ENCODE peak calls at places on chromosomes 11 and 22, in eight cellular contexts. W is activated T-cell treated with anti-CD3 and anti-CD28 coated beads, Interleukin-2, amount 50 U/mL, for 72 hours; O is activated T-helper 1 cell treated with anti-CD3 and anti-CD28 coated beads, Interleukin-12 subunit alpha, Interleukin-12 subunit beta, Interleukin-2, Interleukin-4 antibody, amounts not matched to agents 30 ng/mL and 10 ng/mL and 1 ng/mL, durations not matched to agents 14 hours and 24 hours and 36 hours; F is T-helper 9 cell; N is hippocampal formation; X is anterior cingulate cortex; B is right atrium auricular region; U is ovary. H is an unnamed sample.

GRCh38 chr11:100562102-100562501 is 125.0 kb upstream of the ARHGAP42 start:
- DNase-seq in W (no peak), O (no peak), F (no peak), N (no peak), X (peak), B (no peak), U (no peak), H (no peak)

GRCh38 chr11:3165152-3165705 is at the start of gene OSBPL5:
- DNase-seq in W (peak), O (peak), F (peak), N (peak), X (peak), B (no peak), U (peak), H (peak)

GRCh38 chr22:21734540-21735197 is 925 bp downstream of the YPEL1 start:
- DNase-seq in W (peak), O (no peak), F (no peak), N (no peak), X (no peak), B (no peak), U (no peak), H (peak)

GRCh38 chr22:46535876-46536558 is 1.4 kb downstream of the CELSR1 start:
- DNase-seq in W (no peak), O (no peak), F (no peak), N (no peak), X (no peak), B (no peak), U (no peak), H (no peak)

GRCh38 chr11:104320091-104320490 is 156.1 kb upstream of the PDGFD start:
- DNase-seq in W (no peak), O (no peak), F (no peak), N (no peak), X (no peak), B (no peak), U (no peak), H (no peak)

GRCh38 chr11:19679952-19680823 is 32.4 kb upstream of the NAV2 start:
- DNase-seq in W (no peak), O (no peak), F (no peak), N (peak), X (peak), B (peak), U (peak), H (no peak)

GRCh38 chr11:11961399-11962028 is 46.9 kb downstream of the DKK3 start:
- DNase-seq in W (no peak), O (no peak), F (no peak), N (no peak), X (no peak), B (no peak), U (no peak), H (no peak)

GRCh38 chr22:40004836-40005235 is 10.1 kb downstream of the FAM83F start:
- DNase-seq in W (no peak), O (no peak), F (no peak), N (no peak), X (no peak), B (no peak), U (no peak), H (no peak)

GRCh38 chr11:112100457-112100856 is 13.8 kb downstream of the SDHD start:
- DNase-seq in W (no peak), O (no peak), F (no peak), N (no peak), X (no peak), B (no peak), U (no peak), H (no peak)